ENCODE peak calls at places on chromosomes 5 and 9, in five cellular contexts. W is tibial artery, C is heart left ventricle, U is GM20000, K is foreskin fibroblast. Q is an unnamed sample.

GRCh38 chr9:104586496-104587180 is 12.6 kb downstream of the OR13C5 start:
- DNase-seq in K (peak), C (no peak), W (no peak), U (no peak), Q (no peak)

GRCh38 chr5:141838326-141839014 is 39.7 kb downstream of the PCDH1 start:
- DNase-seq in U (no peak), K (no peak), W (no peak), C (no peak), Q (no peak)

GRCh38 chr9:114097613-114098020 is 1.5 kb downstream of the KIF12 start:
- DNase-seq in W (no peak), C (no peak), K (no peak), U (no peak), Q (no peak)

GRCh38 chr5:137666109-137666850 is 69.6 kb downstream of the KLHL3 start:
- DNase-seq in U (peak), C (no peak), K (peak), W (no peak), Q (peak)

GRCh38 chr5:62603934-62604333 is 25.3 kb downstream of the LRRC70 start:
- DNase-seq in C (no peak), W (no peak), U (no peak), K (no peak), Q (no peak)

GRCh38 chr5:157471709-157472108 is 11.7 kb downstream of the NIPAL4 start:
- DNase-seq in K (no peak), U (peak), W (no peak), C (no peak), Q (peak)

GRCh38 chr5:174755103-174755502 is 30.7 kb downstream of the MSX2 start:
- DNase-seq in U (no peak), C (no peak), K (no peak), W (no peak), Q (no peak)

GRCh38 chr9:24036459-24036858 is 210.4 kb upstream of the ELAVL2 start:
- DNase-seq in W (no peak), U (no peak), K (no peak), C (no peak), Q (no peak)

GRCh38 chr5:174396541-174396940 is 327.8 kb upstream of the MSX2 start:
- DNase-seq in C (no peak), K (no peak), W (no peak), U (no peak), Q (no peak)

GRCh38 chr9:26142631-26143030 is 464.4 kb upstream of the TUSC1 start:
- DNase-seq in K (no peak), U (no peak), W (no peak), C (no peak), Q (no peak)

GRCh38 chr5:616342-617039 is 4.4 kb downstream of the CEP72 start:
- DNase-seq in W (no peak), C (no peak), U (no peak), K (no peak), Q (no peak)

GRCh38 chr5:73299017-73299630 is 126.1 kb downstream of the TMEM174 start:
- DNase-seq in W (no peak), U (peak), C (no peak), K (no peak), Q (no peak)

GRCh38 chr5:32852535-32852934 is 141.4 kb downstream of the NPR3 start:
- DNase-seq in K (peak), W (no peak), C (no peak), U (no peak), Q (peak)

GRCh38 chr5:175746851-175747250 is 89.0 kb downstream of the HRH2 start:
- DNase-seq in K (no peak), W (no peak), U (no peak), C (no peak), Q (peak)

GRCh38 chr9:81489048-81489447 is 200.3 kb downstream of the TLE1 start:
- DNase-seq in K (no peak), W (no peak), U (no peak), C (no peak), Q (no peak)

GRCh38 chr9:88280816-88281382 is 107.3 kb upstream of the SPIN1 start:
- DNase-seq in W (no peak), K (no peak), U (no peak), C (no peak), Q (no peak)

GRCh38 chr5:80867233-80867632 is 92.9 kb upstream of the RASGRF2 start:
- DNase-seq in U (no peak), C (no peak), K (peak), W (no peak), Q (no peak)

GRCh38 chr9:71766663-71767062 is 1.6 kb downstream of the CEMIP2 start:
- DNase-seq in K (no peak), U (peak), W (no peak), C (no peak), Q (no peak)

GRCh38 chr5:61878471-61878870 is 427.5 kb upstream of the KIF2A start:
- DNase-seq in U (no peak), K (no peak), C (no peak), W (no peak), Q (no peak)

GRCh38 chr5:138408023-138408422 is 30.8 kb upstream of the REEP2 start:
- DNase-seq in C (no peak), W (no peak), U (peak), K (no peak), Q (no peak)

GRCh38 chr9:89597711-89598707 is 6.8 kb upstream of the GADD45G start:
- DNase-seq in U (peak), K (peak), C (no peak), W (peak), Q (peak)

GRCh38 chr5:179284751-179285191 is 60.5 kb downstream of the ADAMTS2 start:
- DNase-seq in K (no peak), W (no peak), C (peak), U (no peak), Q (no peak)

GRCh38 chr5:9409413-9410089 is 136.3 kb downstream of the SEMA5A start:
- DNase-seq in W (no peak), K (no peak), C (no peak), U (no peak), Q (no peak)

GRCh38 chr5:13945271-13945670 is 783 bp upstream of the DNAH5 start:
- DNase-seq in W (no peak), K (no peak), C (no peak), U (no peak), Q (no peak)

GRCh38 chr5:159017787-159018186 is 81.9 kb downstream of the EBF1 start:
- DNase-seq in C (peak), K (peak), W (peak), U (peak), Q (no peak)

GRCh38 chr9:9362332-9362731 is 1250.5 kb downstream of the PTPRD start:
- DNase-seq in U (no peak), C (no peak), K (no peak), W (no peak), Q (no peak)

GRCh38 chr5:13739462-13739861 is 205.0 kb downstream of the DNAH5 start:
- DNase-seq in K (no peak), C (no peak), U (no peak), W (no peak), Q (no peak)

GRCh38 chr5:38574009-38574408 is 17.6 kb upstream of the LIFR start:
- DNase-seq in W (no peak), U (no peak), K (no peak), C (no peak), Q (no peak)

GRCh38 chr5:82396871-82397514 is 118.8 kb upstream of the RPS23 start:
- DNase-seq in C (peak), K (peak), U (no peak), W (peak), Q (peak)

GRCh38 chr9:129175515-129175824 is 2.6 kb downstream of the IER5L start:
- DNase-seq in U (no peak), C (no peak), W (no peak), K (no peak), Q (no peak)

GRCh38 chr9:129174102-129174723 is 3.8 kb downstream of the IER5L start:
- DNase-seq in K (peak), W (peak), C (peak), U (peak), Q (peak)

GRCh38 chr9:129175825-129176633 is 2.0 kb downstream of the IER5L start:
- DNase-seq in C (peak), K (peak), U (peak), W (peak), Q (peak)

GRCh38 chr9:129173296-129174101 is 4.6 kb downstream of the IER5L start:
- DNase-seq in C (no peak), W (no peak), K (no peak), U (no peak), Q (no peak)

DNA sequence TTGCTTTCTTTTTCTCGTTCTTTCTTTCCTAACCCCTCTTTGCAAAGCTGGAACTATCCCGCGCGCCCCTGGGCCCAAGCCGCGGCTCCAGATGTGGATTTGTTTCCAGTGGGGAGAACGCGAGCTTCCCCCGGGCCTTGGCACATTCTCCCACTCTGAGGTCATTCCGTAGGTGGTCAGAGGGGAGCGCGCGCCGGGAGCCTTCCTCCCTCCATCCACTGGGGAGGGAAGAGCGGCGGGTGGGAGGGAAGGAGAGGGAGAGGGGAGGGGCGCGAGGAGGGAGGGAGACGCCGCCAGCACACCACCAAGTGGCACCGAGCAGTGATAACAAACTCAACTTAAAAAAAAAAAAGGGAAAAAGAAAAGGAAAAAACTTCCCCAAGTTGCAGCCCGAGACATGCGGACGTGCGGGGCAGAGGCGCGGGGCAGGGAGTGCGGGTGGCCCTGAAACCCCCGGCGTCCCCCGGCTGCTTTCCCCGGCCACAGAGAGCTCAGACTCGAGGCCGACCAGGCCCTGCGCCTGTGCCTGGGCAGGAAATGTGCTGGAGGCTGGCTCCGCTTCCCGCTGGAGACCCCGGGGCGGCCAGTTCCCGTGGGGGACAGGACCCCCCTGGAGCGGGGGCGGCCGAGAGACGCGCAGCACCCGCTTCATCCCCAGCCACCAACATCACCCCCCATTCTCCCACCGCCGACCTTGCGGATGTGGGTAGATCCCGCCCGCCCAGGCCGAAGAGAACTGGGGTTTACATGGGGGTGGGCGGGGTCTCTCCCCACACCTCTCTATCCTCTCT is 3.1 kb downstream of the IER5L start:
- DNase-seq in C (peak), K (peak), W (peak), U (peak), Q (peak)
- TF ChIP-seq CTCF in C (peak), K (peak), W (no peak), U (no peak), Q (no peak)

DNA sequence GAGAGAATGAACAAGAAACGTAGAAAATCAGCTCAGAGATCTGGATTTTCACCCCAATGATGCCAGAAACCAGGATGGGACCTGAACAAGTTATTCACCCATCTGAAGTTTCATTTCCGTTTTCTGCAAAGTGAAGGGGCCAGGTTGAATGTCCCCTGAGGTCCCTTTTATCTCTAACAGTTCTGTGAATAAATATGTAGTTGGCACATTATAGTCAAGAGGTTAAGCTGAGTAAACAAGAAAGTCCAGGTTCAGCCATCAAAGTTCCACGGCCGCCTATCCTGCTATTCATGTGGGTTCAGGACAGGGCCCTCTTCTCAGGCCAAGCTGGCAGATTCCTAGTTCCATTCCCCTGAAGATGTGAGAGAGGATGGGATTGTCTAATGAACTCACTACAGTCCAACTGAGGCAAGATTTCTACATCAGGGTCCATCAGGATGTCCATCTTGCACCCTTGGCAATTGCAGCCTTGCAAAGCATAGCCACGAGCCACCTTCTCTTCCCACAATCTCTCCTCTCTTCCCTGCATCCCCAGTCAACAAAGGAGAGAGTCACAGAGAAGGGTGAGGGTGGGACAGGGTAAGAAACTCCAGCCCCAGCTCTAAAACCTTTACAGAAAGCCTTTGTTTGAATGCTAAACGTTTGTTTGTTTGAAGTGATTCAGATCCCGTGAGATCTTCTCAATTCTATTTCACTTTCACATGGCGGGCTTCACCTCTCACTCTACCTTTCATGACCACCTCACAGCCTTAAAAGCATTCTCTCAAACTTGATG is 311.0 kb downstream of the SLIT3 start:
- DNase-seq in C (no peak), U (no peak), K (no peak), W (no peak), Q (no peak)
- TF ChIP-seq CTCF in C (no peak), U (no peak), K (no peak), W (no peak), Q (no peak)

DNA sequence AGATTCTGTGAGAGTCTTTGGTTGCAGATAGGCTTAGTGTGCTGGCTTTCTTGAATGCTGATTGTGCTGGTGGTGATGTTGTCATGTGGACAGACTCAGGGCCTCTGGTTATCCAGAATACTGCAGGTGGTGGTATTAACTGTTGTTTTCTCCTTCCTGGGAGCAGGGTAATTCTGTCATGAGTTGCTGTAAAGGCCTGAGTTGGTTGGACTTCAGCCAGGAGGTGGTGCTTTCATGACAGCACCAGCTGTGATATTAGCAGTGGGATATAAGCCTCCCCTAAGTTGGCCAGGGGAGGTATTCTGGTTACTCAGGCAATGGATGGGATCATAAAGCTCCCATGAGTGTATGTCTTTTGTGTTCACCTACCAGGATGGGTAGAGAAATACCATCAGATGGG is 16.4 kb upstream of the RNF180 start:
- DNase-seq in W (no peak), C (no peak), K (no peak), U (no peak), Q (no peak)
- TF ChIP-seq CTCF in W (no peak), C (no peak), K (no peak), U (no peak), Q (no peak)

GRCh38 chr5:26003966-26004365 is 1034.4 kb downstream of the CDH9 start:
- DNase-seq in W (no peak), U (no peak), C (no peak), K (no peak), Q (no peak)

GRCh38 chr5:26012078-26012477 is 1026.3 kb downstream of the CDH9 start:
- DNase-seq in U (no peak), W (no peak), C (no peak), K (no peak), Q (no peak)

GRCh38 chr5:26009742-26010141 is 1028.6 kb downstream of the CDH9 start:
- DNase-seq in C (no peak), K (no peak), W (no peak), U (no peak), Q (no peak)
- TF ChIP-seq CTCF in C (no peak), K (no peak), W (no peak), U (no peak), Q (no peak)

GRCh38 chr5:115033861-115034260 is 135.8 kb downstream of the TRIM36 start:
- DNase-seq in W (no peak), K (no peak), C (no peak), U (peak), Q (peak)
- TF ChIP-seq CTCF in W (no peak), K (peak), C (peak), U (no peak), Q (peak)

GRCh38 chr9:95103385-95104087 is 214.0 kb downstream of the FANCC start:
- DNase-seq in W (no peak), U (no peak), K (no peak), C (no peak), Q (no peak)
- TF ChIP-seq CTCF in W (no peak), U (no peak), K (peak), C (peak), Q (peak)

DNA sequence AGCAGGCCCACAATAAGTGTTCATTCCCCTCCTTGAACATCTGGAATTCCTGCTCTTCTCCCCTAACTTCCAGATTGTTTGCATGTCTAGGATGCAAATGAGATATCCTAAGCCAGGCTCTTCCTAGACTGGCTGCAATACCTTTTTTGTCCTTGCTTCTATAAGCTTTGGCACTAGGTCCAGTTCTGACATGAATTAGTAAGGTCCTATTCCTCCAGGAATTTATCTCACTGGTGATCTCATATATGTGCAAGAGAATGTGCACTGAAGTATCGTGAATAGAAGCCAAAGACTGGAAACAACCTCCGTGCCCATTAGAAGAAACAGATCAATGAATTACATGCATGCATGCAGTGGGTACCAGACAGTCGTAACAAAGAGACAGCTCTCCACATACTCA is 25.2 kb downstream of the DUSP1 start:
- DNase-seq in W (no peak), C (no peak), U (no peak), K (no peak), Q (no peak)
- TF ChIP-seq CTCF in W (no peak), C (no peak), U (no peak), K (no peak), Q (no peak)

GRCh38 chr5:11334404-11334803 is 569.8 kb downstream of the CTNND2 start:
- DNase-seq in K (no peak), C (no peak), W (no peak), U (no peak), Q (no peak)
- TF ChIP-seq CTCF in K (no peak), C (no peak), W (no peak), U (no peak), Q (no peak)

Q was measured in HFFc6.